ENCODE peak calls at places on chromosomes 5 and 9, in six cellular contexts. Y is WTC11, J is fibroblast of mammary gland, S is stomach, V is AG10803, Z is AG04450. P is an unnamed sample.

GRCh38 chr5:147084702-147085101 is 150.1 kb upstream of the STK32A start:
- DNase-seq in Y (no peak), J (no peak), S (peak; percentile 48), V (no peak), Z (no peak), P (no peak)

GRCh38 chr5:98031926-98032325 is 741.5 kb upstream of the RGMB start:
- DNase-seq in Y (no peak), J (peak; percentile 12), S (no peak), V (peak; percentile 56), Z (no peak), P (peak; percentile 5)

GRCh38 chr9:84940294-84940693 is 270.8 kb downstream of the NTRK2 start:
- DNase-seq in Y (no peak), J (peak; percentile 16), S (no peak), V (no peak), Z (no peak), P (no peak)

GRCh38 chr5:88391116-88391515 is 122.5 kb upstream of the TMEM161B start:
- DNase-seq in Y (no peak), J (no peak), S (no peak), V (no peak), Z (no peak), P (no peak)

GRCh38 chr9:103183569-103184191 is 188.5 kb downstream of the CYLC2 start:
- DNase-seq in Y (no peak), J (peak; percentile 16), S (no peak), V (no peak), Z (no peak), P (no peak)

GRCh38 chr9:74499111-74499601 is 2.0 kb downstream of the RORB start:
- DNase-seq in Y (peak; percentile 30), J (no peak), S (no peak), V (no peak), Z (no peak), P (no peak)

GRCh38 chr9:107127608-107128007 is 155.5 kb upstream of the RAD23B start:
- DNase-seq in Y (no peak), J (peak; percentile 11), S (no peak), V (no peak), Z (no peak), P (no peak)

GRCh38 chr5:143102414-143102813 is 301.1 kb downstream of the NR3C1 start:
- DNase-seq in Y (no peak), J (no peak), S (no peak), V (peak; percentile 50), Z (no peak), P (no peak)

GRCh38 chr9:23779220-23779619 is 46.8 kb downstream of the ELAVL2 start:
- DNase-seq in Y (no peak), J (no peak), S (no peak), V (no peak), Z (no peak), P (no peak)

GRCh38 chr5:150148408-150148927 is 7.2 kb downstream of the PDGFRB start:
- DNase-seq in Y (no peak), J (peak; percentile 92), S (no peak), V (no peak), Z (no peak), P (no peak)

GRCh38 chr5:176692835-176693476 is 45.7 kb downstream of the TSPAN17 start:
- DNase-seq in Y (no peak), J (no peak), S (no peak), V (no peak), Z (no peak), P (no peak)

GRCh38 chr5:144028644-144029043 is 141.8 kb downstream of the YIPF5 start:
- DNase-seq in Y (no peak), J (peak; percentile 86), S (no peak), V (peak; percentile 95), Z (peak; percentile 57), P (peak; percentile 90)

GRCh38 chr5:56358046-56358445 is 124.9 kb upstream of the ANKRD55 start:
- DNase-seq in Y (no peak), J (no peak), S (no peak), V (no peak), Z (no peak), P (no peak)

GRCh38 chr9:115413766-115414382 is 295.9 kb upstream of the TNC start:
- DNase-seq in Y (no peak), J (peak; percentile 30), S (no peak), V (peak; percentile 63), Z (no peak), P (no peak)

GRCh38 chr5:57441557-57441956 is 41.1 kb downstream of the ACTBL2 start:
- DNase-seq in Y (no peak), J (peak; percentile 99), S (no peak), V (peak; percentile 99), Z (peak; percentile 96), P (peak; percentile 94)

GRCh38 chr5:150577378-150577777 is 63.1 kb upstream of the SYNPO start:
- DNase-seq in Y (no peak), J (no peak), S (no peak), V (no peak), Z (no peak), P (no peak)

GRCh38 chr9:72557549-72557948 is 36.1 kb downstream of the TMC1 start:
- DNase-seq in Y (no peak), J (peak; percentile 98), S (no peak), V (peak; percentile 95), Z (peak; percentile 83), P (peak; percentile 90)

GRCh38 chr9:128881627-128881883 is 195 bp downstream of the KYAT1 start:
- DNase-seq in Y (no peak), J (no peak), S (no peak), V (no peak), Z (no peak), P (no peak)

GRCh38 chr9:111427186-111427585 is 57.0 kb downstream of the ECPAS start:
- DNase-seq in Y (no peak), J (peak; percentile 77), S (no peak), V (peak; percentile 49), Z (no peak), P (peak; percentile 55)

GRCh38 chr9:102972780-102973179 is 22.4 kb upstream of the CYLC2 start:
- DNase-seq in Y (no peak), J (no peak), S (no peak), V (no peak), Z (no peak), P (no peak)

GRCh38 chr9:94860678-94861588 is 134.4 kb downstream of the AOPEP start:
- DNase-seq in Y (no peak), J (peak; percentile 86), S (peak; percentile 34), V (peak; percentile 97), Z (peak; percentile 48), P (peak; percentile 66)

GRCh38 chr5:178301641-178302040 is 69.0 kb upstream of the PHYKPL start:
- DNase-seq in Y (peak; percentile 9), J (no peak), S (no peak), V (no peak), Z (no peak), P (no peak)

GRCh38 chr5:79236970-79237734 is 1.2 kb downstream of the JMY start:
- DNase-seq in Y (peak; percentile 52), J (peak; percentile 56), S (peak; percentile 53), V (peak; percentile 38), Z (no peak), P (peak; percentile 4)

GRCh38 chr5:91397791-91398190 is 14.7 kb upstream of the ARRDC3 start:
- DNase-seq in Y (no peak), J (no peak), S (no peak), V (no peak), Z (no peak), P (no peak)

GRCh38 chr9:20237686-20238085 is 384.6 kb downstream of the MLLT3 start:
- DNase-seq in Y (no peak), J (no peak), S (no peak), V (no peak), Z (no peak), P (no peak)

GRCh38 chr5:53942724-53943123 is 367.6 kb downstream of the ARL15 start:
- DNase-seq in Y (no peak), J (peak; percentile 90), S (no peak), V (no peak), Z (peak; percentile 54), P (peak; percentile 41)

GRCh38 chr5:32504923-32505596 is 60.5 kb upstream of the ZFR start:
- DNase-seq in Y (no peak), J (peak; percentile 97), S (no peak), V (peak; percentile 98), Z (peak; percentile 95), P (peak; percentile 79)

GRCh38 chr9:136419092-136419420 is 8.6 kb downstream of the PMPCA start:
- DNase-seq in Y (no peak), J (no peak), S (no peak), V (no peak), Z (no peak), P (no peak)
- TF ChIP-seq CTCF in Y (no peak), J (no peak), S (no peak), V (no peak), Z (no peak), P (no peak)

DNA sequence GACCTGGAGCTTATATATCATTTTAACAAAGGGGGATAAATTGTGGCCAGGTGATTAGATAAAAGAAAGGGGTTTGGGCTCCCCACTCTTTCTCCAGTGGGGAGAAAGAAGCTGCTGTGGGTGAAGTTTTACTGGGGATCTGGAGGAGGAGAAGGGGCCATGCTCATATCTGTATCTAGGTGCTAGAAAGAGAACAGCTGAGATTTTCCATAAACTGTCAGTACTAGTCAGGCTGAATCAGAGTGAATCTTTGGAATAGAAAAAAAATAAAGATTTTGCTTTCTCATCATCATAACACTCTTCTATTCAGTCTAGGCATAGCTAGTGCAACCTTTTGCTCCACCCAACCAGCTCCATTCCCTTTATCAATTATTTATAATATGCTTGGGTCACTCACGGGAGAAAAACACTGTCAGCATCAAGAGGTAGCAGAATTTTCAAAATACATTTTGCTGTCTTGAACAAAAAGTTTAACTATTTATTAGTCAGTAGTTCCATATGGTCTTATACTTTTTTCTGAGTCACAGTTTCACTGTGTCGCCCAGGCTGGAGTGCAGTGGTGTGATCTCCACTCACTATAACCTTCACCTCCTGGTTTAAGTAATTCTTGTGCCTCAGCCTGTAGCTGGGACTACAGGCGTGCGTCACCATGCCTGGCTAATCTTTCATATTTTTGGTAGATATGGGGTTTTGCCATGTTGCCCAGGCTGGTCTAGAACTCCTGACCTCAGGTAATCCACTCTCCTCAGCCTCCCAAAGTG is 21.3 kb upstream of the ERMP1 start:
- DNase-seq in Y (no peak), J (no peak), S (no peak), V (no peak), Z (no peak), P (no peak)
- TF ChIP-seq CTCF in Y (no peak), J (no peak), S (no peak), V (no peak), Z (no peak), P (no peak)

GRCh38 chr5:14407051-14407450 is 174.5 kb upstream of the OTULINL start:
- DNase-seq in Y (no peak), J (peak; percentile 35), S (no peak), V (no peak), Z (no peak), P (no peak)

GRCh38 chr5:14406554-14406849 is 175.1 kb upstream of the OTULINL start:
- DNase-seq in Y (no peak), J (peak; percentile 98), S (no peak), V (peak; percentile 74), Z (peak; percentile 66), P (peak; percentile 92)

GRCh38 chr5:14407746-14408175 is 173.8 kb upstream of the OTULINL start:
- DNase-seq in Y (no peak), J (peak; percentile 97), S (no peak), V (no peak), Z (no peak), P (no peak)

GRCh38 chr5:14405706-14406553 is 175.7 kb upstream of the OTULINL start:
- DNase-seq in Y (no peak), J (peak; percentile 50), S (no peak), V (no peak), Z (no peak), P (no peak)

GRCh38 chr5:14405267-14405666 is 176.3 kb upstream of the OTULINL start:
- DNase-seq in Y (peak; percentile 37), J (no peak), S (no peak), V (no peak), Z (no peak), P (no peak)
- TF ChIP-seq CTCF in Y (no peak), J (peak; percentile 17), S (no peak), V (no peak), Z (peak; percentile 29), P (peak; percentile 56)

GRCh38 chr5:1511651-1512540 is 11.9 kb downstream of the LPCAT1 start:
- DNase-seq in Y (peak; percentile 24), J (peak; percentile 75), S (peak; percentile 24), V (peak; percentile 67), Z (no peak), P (peak; percentile 79)
- TF ChIP-seq CTCF in Y (no peak), J (peak; percentile 11), S (no peak), V (peak; percentile 41), Z (peak; percentile 19), P (peak; percentile 65)